ENCODE peak calls at places on chromosome 19, in ten cellular contexts. One of them, this sample, is unnamed.

GRCh38 chr19:40191836-40192646 is 815 bp downstream of the MAP3K10 start:
- DNase-seq in GM23338: peak; percentile 85
- DNase-seq in tibial artery: no peak
- DNase-seq in CD4-positive, CD25-positive, alpha-beta regulatory T cell: no peak
- DNase-seq in stomach: no peak
- DNase-seq in spleen: peak; percentile 82
- DNase-seq in heart right ventricle: peak; percentile 39
- DNase-seq in fibroblast of lung: peak; percentile 21
- DNase-seq in pancreas: peak; percentile 14
- DNase-seq in left ventricle myocardium inferior: no peak
- DNase-seq in this sample: peak; percentile 16

GRCh38 chr19:22945560-22945959 is 57.4 kb downstream of the ZNF728 start:
- DNase-seq in CD4-positive, CD25-positive, alpha-beta regulatory T cell: no peak
- DNase-seq in heart right ventricle: no peak
- DNase-seq in fibroblast of lung: peak; percentile 38
- DNase-seq in tibial artery: no peak
- DNase-seq in GM23338: peak; percentile 62
- DNase-seq in stomach: no peak
- DNase-seq in pancreas: no peak
- DNase-seq in spleen: no peak
- DNase-seq in left ventricle myocardium inferior: no peak
- DNase-seq in this sample: no peak

GRCh38 chr19:3544742-3545668 is 6.0 kb downstream of the TEKTIP1 start:
- DNase-seq in left ventricle myocardium inferior: peak; percentile 71
- DNase-seq in fibroblast of lung: peak; percentile 42
- DNase-seq in CD4-positive, CD25-positive, alpha-beta regulatory T cell: peak; percentile 70
- DNase-seq in tibial artery: peak; percentile 85
- DNase-seq in GM23338: peak; percentile 76
- DNase-seq in pancreas: peak; percentile 50
- DNase-seq in stomach: peak; percentile 82
- DNase-seq in heart right ventricle: peak; percentile 83
- DNase-seq in spleen: peak; percentile 94
- DNase-seq in this sample: peak; percentile 84

GRCh38 chr19:10789876-10790275 is 46.1 kb downstream of the TMED1 start:
- DNase-seq in GM23338: no peak
- DNase-seq in heart right ventricle: no peak
- DNase-seq in left ventricle myocardium inferior: no peak
- DNase-seq in CD4-positive, CD25-positive, alpha-beta regulatory T cell: no peak
- DNase-seq in pancreas: no peak
- DNase-seq in fibroblast of lung: no peak
- DNase-seq in spleen: no peak
- DNase-seq in stomach: no peak
- DNase-seq in tibial artery: no peak
- DNase-seq in this sample: no peak

GRCh38 chr19:798415-799075 is 1.3 kb downstream of the PTBP1 start:
- DNase-seq in pancreas: peak; percentile 64
- DNase-seq in spleen: peak; percentile 88
- DNase-seq in left ventricle myocardium inferior: no peak
- DNase-seq in stomach: no peak
- DNase-seq in fibroblast of lung: no peak
- DNase-seq in heart right ventricle: no peak
- DNase-seq in GM23338: no peak
- DNase-seq in CD4-positive, CD25-positive, alpha-beta regulatory T cell: peak; percentile 35
- DNase-seq in tibial artery: no peak
- DNase-seq in this sample: peak; percentile 84

GRCh38 chr19:5903054-5903501 is 512 bp downstream of the NDUFA11 start:
- DNase-seq in tibial artery: no peak
- DNase-seq in left ventricle myocardium inferior: no peak
- DNase-seq in GM23338: peak; percentile 46
- DNase-seq in stomach: no peak
- DNase-seq in heart right ventricle: no peak
- DNase-seq in pancreas: no peak
- DNase-seq in fibroblast of lung: peak; percentile 43
- DNase-seq in CD4-positive, CD25-positive, alpha-beta regulatory T cell: no peak
- DNase-seq in spleen: no peak
- DNase-seq in this sample: no peak

GRCh38 chr19:7673995-7674667 is 2.8 kb upstream of the MCEMP1 start:
- DNase-seq in GM23338: peak; percentile 87
- DNase-seq in pancreas: peak; percentile 30
- DNase-seq in stomach: peak; percentile 70
- DNase-seq in CD4-positive, CD25-positive, alpha-beta regulatory T cell: no peak
- DNase-seq in tibial artery: peak; percentile 73
- DNase-seq in heart right ventricle: peak; percentile 64
- DNase-seq in spleen: peak; percentile 91
- DNase-seq in left ventricle myocardium inferior: peak; percentile 70
- DNase-seq in fibroblast of lung: peak; percentile 78
- DNase-seq in this sample: peak; percentile 76

GRCh38 chr19:582497-583197 is 7.0 kb upstream of the HCN2 start:
- DNase-seq in pancreas: no peak
- DNase-seq in GM23338: peak; percentile 39
- DNase-seq in heart right ventricle: no peak
- DNase-seq in spleen: no peak
- DNase-seq in tibial artery: no peak
- DNase-seq in stomach: no peak
- DNase-seq in CD4-positive, CD25-positive, alpha-beta regulatory T cell: no peak
- DNase-seq in left ventricle myocardium inferior: no peak
- DNase-seq in fibroblast of lung: peak; percentile 50
- DNase-seq in this sample: no peak

DNA sequence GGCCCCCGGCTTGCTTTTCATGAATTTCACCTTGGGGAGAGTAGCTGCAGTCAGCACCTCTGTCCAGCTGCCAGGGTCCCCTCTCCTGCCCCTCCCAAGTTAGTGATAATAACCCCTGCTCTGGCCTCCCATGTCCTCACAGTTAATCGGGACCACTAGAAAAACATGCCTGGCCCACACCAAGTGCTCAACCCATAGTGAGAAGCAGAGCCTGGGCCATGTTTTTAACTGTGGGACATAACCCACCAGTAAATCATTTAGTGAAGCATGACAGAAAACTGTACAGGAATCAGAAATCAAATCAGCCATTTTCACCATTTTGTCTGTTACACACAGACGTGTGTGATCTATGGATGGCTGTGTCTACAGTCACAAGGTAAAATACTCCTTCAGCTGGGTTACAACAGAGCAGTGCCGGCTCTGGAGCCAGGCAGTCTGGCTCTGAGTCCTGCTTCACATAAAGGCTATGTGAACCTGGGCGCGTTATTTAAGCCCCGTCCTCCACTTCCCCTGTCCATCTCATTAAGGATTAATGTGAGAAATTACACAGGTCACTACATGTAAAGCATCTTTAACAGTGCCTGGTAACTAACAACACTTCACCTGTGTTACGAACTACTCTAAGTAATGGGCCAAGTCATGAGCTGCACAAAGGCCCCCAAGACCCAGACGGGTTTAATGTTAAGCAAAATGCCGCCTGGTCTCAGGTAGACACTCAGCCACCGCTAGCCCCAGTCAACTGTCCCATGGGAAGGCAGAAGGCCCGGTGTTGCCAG is 7.6 kb upstream of the ECH1 start:
- DNase-seq in tibial artery: no peak
- DNase-seq in fibroblast of lung: no peak
- DNase-seq in pancreas: no peak
- DNase-seq in heart right ventricle: no peak
- DNase-seq in left ventricle myocardium inferior: no peak
- DNase-seq in stomach: no peak
- DNase-seq in CD4-positive, CD25-positive, alpha-beta regulatory T cell: no peak
- DNase-seq in GM23338: no peak
- DNase-seq in spleen: no peak
- DNase-seq in this sample: no peak
- H3K4me1 ChIP-seq in tibial artery: peaks cover 38% of the 10 kb centered on the region
- H3K4me1 ChIP-seq in fibroblast of lung: peaks cover 11% of the 10 kb centered on the region
- H3K4me1 ChIP-seq in pancreas: peaks cover 42% of the 10 kb centered on the region
- H3K4me1 ChIP-seq in heart right ventricle: peaks cover 28% of the 10 kb centered on the region
- H3K4me1 ChIP-seq in left ventricle myocardium inferior: peaks cover 50% of the 10 kb centered on the region
- H3K4me1 ChIP-seq in stomach: peaks cover 90% of the 10 kb centered on the region
- H3K4me1 ChIP-seq in CD4-positive, CD25-positive, alpha-beta regulatory T cell: peaks cover 41% of the 10 kb centered on the region
- H3K4me1 ChIP-seq in GM23338: no peaks in the 10 kb centered on the region
- H3K4me1 ChIP-seq in spleen: peaks cover 34% of the 10 kb centered on the region
- H3K4me1 ChIP-seq in this sample: peaks cover 1% of the 10 kb centered on the region

GRCh38 chr19:19485998-19486290 is 29.4 kb downstream of the TSSK6 start:
- DNase-seq in stomach: no peak
- DNase-seq in heart right ventricle: no peak
- DNase-seq in pancreas: no peak
- DNase-seq in CD4-positive, CD25-positive, alpha-beta regulatory T cell: no peak
- DNase-seq in fibroblast of lung: no peak
- DNase-seq in left ventricle myocardium inferior: no peak
- DNase-seq in tibial artery: no peak
- DNase-seq in spleen: no peak
- DNase-seq in GM23338: no peak
- DNase-seq in this sample: no peak
- H3K4me1 ChIP-seq in stomach: peaks cover 58% of the 10 kb centered on the region
- H3K4me1 ChIP-seq in heart right ventricle: peaks cover 75% of the 10 kb centered on the region
- H3K4me1 ChIP-seq in pancreas: peaks cover 31% of the 10 kb centered on the region
- H3K4me1 ChIP-seq in CD4-positive, CD25-positive, alpha-beta regulatory T cell: peaks cover 48% of the 10 kb centered on the region
- H3K4me1 ChIP-seq in fibroblast of lung: peaks cover 37% of the 10 kb centered on the region
- H3K4me1 ChIP-seq in left ventricle myocardium inferior: peaks cover 72% of the 10 kb centered on the region
- H3K4me1 ChIP-seq in tibial artery: peaks cover 53% of the 10 kb centered on the region
- H3K4me1 ChIP-seq in spleen: peaks cover 66% of the 10 kb centered on the region
- H3K4me1 ChIP-seq in GM23338: peaks cover 32% of the 10 kb centered on the region
- H3K4me1 ChIP-seq in this sample: peaks cover 47% of the 10 kb centered on the region

DNA sequence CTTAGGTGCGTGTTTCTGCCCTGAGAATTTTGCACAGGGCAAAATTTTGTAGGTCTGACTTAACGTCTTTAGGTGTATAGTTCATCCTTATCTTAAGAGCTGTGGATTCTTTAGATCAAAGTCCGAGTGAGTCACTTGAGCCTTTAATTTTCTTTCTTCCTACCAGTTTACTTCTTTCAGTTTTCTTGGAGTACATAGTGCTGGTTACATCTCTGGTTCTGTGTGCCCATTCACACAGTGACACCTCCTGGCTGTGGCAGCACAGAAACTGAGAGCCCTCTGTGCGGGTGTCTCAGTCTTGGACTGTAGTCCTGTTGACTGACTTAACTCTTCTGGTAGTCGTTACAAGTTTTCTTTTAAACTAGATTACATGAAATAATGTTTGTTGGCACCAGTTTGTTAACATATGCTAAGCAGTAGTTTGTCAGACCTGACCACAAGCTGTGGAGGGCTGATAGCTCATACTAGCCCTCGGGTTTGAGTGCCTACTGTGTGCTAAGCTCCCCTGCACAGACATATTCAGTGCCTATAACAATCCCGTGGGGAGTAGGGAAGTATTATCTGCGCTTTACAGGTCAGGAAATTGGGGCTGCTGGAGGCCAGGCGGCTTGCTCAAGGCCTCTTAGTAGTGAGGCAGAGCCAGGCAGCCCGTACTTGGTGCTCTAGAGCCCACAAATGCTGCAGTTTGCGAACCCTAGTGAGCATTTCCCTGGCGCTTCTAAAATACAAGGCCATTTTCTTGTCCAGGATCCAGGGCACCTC is 1.6 kb downstream of the GATAD2A start:
- DNase-seq in left ventricle myocardium inferior: no peak
- DNase-seq in heart right ventricle: no peak
- DNase-seq in fibroblast of lung: peak; percentile 55
- DNase-seq in pancreas: no peak
- DNase-seq in stomach: peak; percentile 59
- DNase-seq in tibial artery: no peak
- DNase-seq in CD4-positive, CD25-positive, alpha-beta regulatory T cell: peak; percentile 47
- DNase-seq in spleen: peak; percentile 85
- DNase-seq in GM23338: no peak
- DNase-seq in this sample: peak; percentile 71
- H3K4me1 ChIP-seq in left ventricle myocardium inferior: peaks cover 78% of the 10 kb centered on the region
- H3K4me1 ChIP-seq in heart right ventricle: peaks cover 65% of the 10 kb centered on the region
- H3K4me1 ChIP-seq in fibroblast of lung: peaks cover 20% of the 10 kb centered on the region
- H3K4me1 ChIP-seq in pancreas: peaks cover 50% of the 10 kb centered on the region
- H3K4me1 ChIP-seq in stomach: peaks cover 79% of the 10 kb centered on the region
- H3K4me1 ChIP-seq in tibial artery: peaks cover 56% of the 10 kb centered on the region
- H3K4me1 ChIP-seq in CD4-positive, CD25-positive, alpha-beta regulatory T cell: peaks cover 59% of the 10 kb centered on the region
- H3K4me1 ChIP-seq in spleen: peaks cover 60% of the 10 kb centered on the region
- H3K4me1 ChIP-seq in GM23338: peaks cover 46% of the 10 kb centered on the region
- H3K4me1 ChIP-seq in this sample: peaks cover 40% of the 10 kb centered on the region

GRCh38 chr19:15321739-15322138 is 10.6 kb downstream of the BRD4 start:
- DNase-seq in CD4-positive, CD25-positive, alpha-beta regulatory T cell: no peak
- DNase-seq in pancreas: no peak
- DNase-seq in tibial artery: no peak
- DNase-seq in left ventricle myocardium inferior: no peak
- DNase-seq in fibroblast of lung: no peak
- DNase-seq in heart right ventricle: no peak
- DNase-seq in spleen: no peak
- DNase-seq in stomach: no peak
- DNase-seq in GM23338: no peak
- DNase-seq in this sample: no peak
- H3K4me1 ChIP-seq in CD4-positive, CD25-positive, alpha-beta regulatory T cell: peaks cover 92% of the 10 kb centered on the region
- H3K4me1 ChIP-seq in pancreas: peaks cover 92% of the 10 kb centered on the region
- H3K4me1 ChIP-seq in tibial artery: peaks cover 86% of the 10 kb centered on the region
- H3K4me1 ChIP-seq in left ventricle myocardium inferior: peaks cover 100% of the 10 kb centered on the region
- H3K4me1 ChIP-seq in fibroblast of lung: peaks cover 59% of the 10 kb centered on the region
- H3K4me1 ChIP-seq in heart right ventricle: peaks cover 95% of the 10 kb centered on the region
- H3K4me1 ChIP-seq in spleen: peaks cover 97% of the 10 kb centered on the region
- H3K4me1 ChIP-seq in stomach: peaks cover 100% of the 10 kb centered on the region
- H3K4me1 ChIP-seq in GM23338: peaks cover 38% of the 10 kb centered on the region
- H3K4me1 ChIP-seq in this sample: peaks cover 64% of the 10 kb centered on the region